ENCODE peak calls at places on chromosomes 3 and 15, in four cellular contexts. K is endothelial cell of umbilical vein, J is GM12878, U is K562. I is an unnamed sample.

GRCh38 chr3:102092617-102093466 is 243.5 kb downstream of the NFKBIZ start:
- DNase-seq in K (peak; percentile 83), J (no peak), U (no peak), I (peak; percentile 67)

GRCh38 chr15:51842265-51842664 is 12.8 kb downstream of the TMOD3 start:
- DNase-seq in K (no peak), J (no peak), U (no peak), I (no peak)

GRCh38 chr15:91385301-91385700 is 285.2 kb downstream of the SV2B start:
- DNase-seq in K (no peak), J (no peak), U (no peak), I (no peak)

GRCh38 chr15:59550961-59551360 is 60.6 kb upstream of the GCNT3 start:
- DNase-seq in K (no peak), J (no peak), U (no peak), I (no peak)

GRCh38 chr15:70328137-70329115 is 230.7 kb upstream of the TLE3 start:
- DNase-seq in K (no peak), J (no peak), U (no peak), I (peak; percentile 48)

GRCh38 chr3:69433938-69434263 is 48.0 kb upstream of the FRMD4B start:
- DNase-seq in K (no peak), J (no peak), U (no peak), I (peak; percentile 23)

GRCh38 chr3:35671483-35671882 is 32.2 kb downstream of the ARPP21 start:
- DNase-seq in K (no peak), J (no peak), U (no peak), I (no peak)

GRCh38 chr3:133447751-133448477 is 48.1 kb downstream of the BFSP2 start:
- DNase-seq in K (no peak), J (no peak), U (no peak), I (no peak)

GRCh38 chr3:124137264-124137663 is 145.3 kb upstream of the ROPN1 start:
- DNase-seq in K (no peak), J (no peak), U (no peak), I (no peak)

GRCh38 chr15:68157074-68157473 is 48.1 kb downstream of the CALML4 start:
- DNase-seq in K (no peak), J (no peak), U (no peak), I (no peak)

GRCh38 chr3:25902586-25902985 is 112.7 kb downstream of the OXSM start:
- DNase-seq in K (no peak), J (no peak), U (no peak), I (no peak)

GRCh38 chr3:137024348-137024747 is 66.6 kb downstream of the IL20RB start:
- DNase-seq in K (no peak), J (no peak), U (no peak), I (no peak)

GRCh38 chr15:76756371-76756770 is 148.8 kb downstream of the SCAPER start:
- DNase-seq in K (no peak), J (no peak), U (no peak), I (peak; percentile 42)

GRCh38 chr3:147412491-147412916 is 3.3 kb downstream of the ZIC1 start:
- DNase-seq in K (no peak), J (no peak), U (no peak), I (no peak)

GRCh38 chr3:59469948-59470723 is 420.3 kb upstream of the CFAP20DC start:
- DNase-seq in K (no peak), J (no peak), U (no peak), I (no peak)

GRCh38 chr3:155079795-155080546 is at the start of gene MME:
- DNase-seq in K (peak; percentile 69), J (no peak), U (peak; percentile 23), I (peak; percentile 73)

GRCh38 chr3:141366285-141367037 is 1.8 kb upstream of the ZBTB38 start:
- DNase-seq in K (peak; percentile 80), J (no peak), U (peak; percentile 70), I (peak; percentile 99)

GRCh38 chr3:62493116-62493801 is 119.9 kb upstream of the FEZF2 start:
- DNase-seq in K (no peak), J (no peak), U (no peak), I (no peak)

GRCh38 chr15:92843819-92844218 is 56.3 kb upstream of the CHD2 start:
- DNase-seq in K (no peak), J (no peak), U (no peak), I (no peak)

GRCh38 chr3:81451140-81451539 is 310.3 kb downstream of the GBE1 start:
- DNase-seq in K (no peak), J (no peak), U (no peak), I (no peak)

GRCh38 chr3:9007213-9007612 is 43.9 kb upstream of the RAD18 start:
- DNase-seq in K (no peak), J (no peak), U (no peak), I (no peak)

GRCh38 chr3:23402728-23403505 is 199.8 kb downstream of the UBE2E2 start:
- DNase-seq in K (no peak), J (no peak), U (no peak), I (no peak)

GRCh38 chr3:111277226-111277625 is 205.6 kb downstream of the NECTIN3 start:
- DNase-seq in K (no peak), J (no peak), U (no peak), I (peak; percentile 74)

GRCh38 chr3:35908366-35909232 is 269.3 kb downstream of the ARPP21 start:
- DNase-seq in K (peak; percentile 84), J (peak; percentile 9), U (peak; percentile 65), I (peak; percentile 70)

GRCh38 chr3:50554553-50554952 is 13.0 kb downstream of the C3orf18 start:
- DNase-seq in K (no peak), J (no peak), U (no peak), I (no peak)

GRCh38 chr3:99713440-99713839 is 75.0 kb downstream of the COL8A1 start:
- DNase-seq in K (no peak), J (no peak), U (no peak), I (no peak)

GRCh38 chr3:152243301-152243711 is 25.4 kb upstream of the MBNL1 start:
- DNase-seq in K (no peak), J (peak; percentile 74), U (peak; percentile 86), I (no peak)

GRCh38 chr3:125045965-125046364 is 9.8 kb downstream of the HEG1 start:
- DNase-seq in K (no peak), J (no peak), U (no peak), I (peak; percentile 87)

GRCh38 chr3:189842681-189843602 is 211.8 kb downstream of the TP63 start:
- DNase-seq in K (no peak), J (no peak), U (no peak), I (no peak)

GRCh38 chr15:74235962-74236361 is at the start of gene CCDC33:
- DNase-seq in K (no peak), J (peak; percentile 27), U (no peak), I (no peak)

GRCh38 chr3:4994144-4994730 is 15.0 kb downstream of the BHLHE40 start:
- DNase-seq in K (no peak), J (no peak), U (peak; percentile 75), I (peak; percentile 81)

GRCh38 chr3:54862526-54862925 is 65.3 kb downstream of the LRTM1 start:
- DNase-seq in K (no peak), J (no peak), U (no peak), I (no peak)

GRCh38 chr3:171606151-171606751 is 146.0 kb upstream of the TNIK start:
- DNase-seq in K (no peak), J (no peak), U (peak; percentile 62), I (peak; percentile 33)

GRCh38 chr3:157427906-157428305 is 8.7 kb upstream of the PTX3 start:
- DNase-seq in K (no peak), J (no peak), U (no peak), I (no peak)

GRCh38 chr3:100971776-100972175 is 21.4 kb downstream of the ABI3BP start:
- DNase-seq in K (no peak), J (no peak), U (no peak), I (no peak)

GRCh38 chr15:38213392-38213791 is 39.2 kb upstream of the SPRED1 start:
- DNase-seq in K (no peak), J (no peak), U (no peak), I (no peak)

GRCh38 chr3:71423151-71423906 is 160.2 kb downstream of the FOXP1 start:
- DNase-seq in K (peak; percentile 58), J (no peak), U (peak; percentile 83), I (no peak)

GRCh38 chr3:105979961-105980360 is 111.1 kb upstream of the CBLB start:
- DNase-seq in K (no peak), J (no peak), U (no peak), I (peak; percentile 59)

GRCh38 chr3:187242900-187243299 is 45.6 kb downstream of the RTP1 start:
- DNase-seq in K (no peak), J (no peak), U (no peak), I (no peak)
- TF ChIP-seq FOS in K (no peak), J (no peak), U (no peak), I (no peak)

DNA sequence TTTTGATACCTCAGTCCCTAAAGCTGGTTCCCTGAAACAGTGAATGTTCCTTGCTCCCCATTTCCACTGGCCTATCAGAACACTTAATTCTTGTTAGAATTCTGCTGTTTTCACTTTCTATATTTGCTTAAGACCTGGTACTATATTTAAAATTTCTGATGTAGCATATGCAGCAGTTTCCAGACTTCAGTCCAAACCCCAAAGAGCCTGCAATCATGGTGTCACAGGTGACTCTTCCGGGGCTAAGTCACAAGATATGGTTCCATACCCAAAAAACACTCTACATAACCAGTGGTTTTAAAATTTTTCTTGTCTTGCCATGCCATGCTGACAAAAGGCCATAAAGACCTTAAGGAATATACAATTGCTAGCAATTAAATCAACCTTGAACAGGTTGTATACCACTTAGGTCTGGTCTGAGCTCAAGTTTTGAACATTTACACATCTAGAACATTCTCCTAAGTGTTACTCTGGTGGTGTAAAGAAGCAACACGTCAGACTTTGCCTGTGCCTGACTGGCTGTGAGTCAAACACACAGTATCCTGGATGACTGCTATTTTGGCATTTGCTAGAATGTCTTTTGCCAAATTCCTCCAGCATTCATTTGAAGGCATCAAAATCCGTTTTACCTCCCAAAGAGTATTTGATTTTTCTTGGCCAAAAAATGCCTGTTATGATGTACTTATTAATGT is 160.0 kb downstream of the FRMD5 start:
- DNase-seq in K (peak; percentile 82), J (no peak), U (no peak), I (peak; percentile 83)
- TF ChIP-seq FOS in K (peak; percentile 56), J (no peak), U (no peak), I (no peak)

GRCh38 chr3:46337911-46338310 is 16.0 kb upstream of the CCR2 start:
- DNase-seq in K (no peak), J (no peak), U (no peak), I (no peak)
- TF ChIP-seq FOS in K (no peak), J (no peak), U (no peak), I (no peak)

GRCh38 chr15:57516327-57517026 is 75.2 kb upstream of the MYZAP start:
- DNase-seq in K (no peak), J (no peak), U (no peak), I (no peak)
- TF ChIP-seq FOS in K (no peak), J (no peak), U (no peak), I (no peak)

DNA sequence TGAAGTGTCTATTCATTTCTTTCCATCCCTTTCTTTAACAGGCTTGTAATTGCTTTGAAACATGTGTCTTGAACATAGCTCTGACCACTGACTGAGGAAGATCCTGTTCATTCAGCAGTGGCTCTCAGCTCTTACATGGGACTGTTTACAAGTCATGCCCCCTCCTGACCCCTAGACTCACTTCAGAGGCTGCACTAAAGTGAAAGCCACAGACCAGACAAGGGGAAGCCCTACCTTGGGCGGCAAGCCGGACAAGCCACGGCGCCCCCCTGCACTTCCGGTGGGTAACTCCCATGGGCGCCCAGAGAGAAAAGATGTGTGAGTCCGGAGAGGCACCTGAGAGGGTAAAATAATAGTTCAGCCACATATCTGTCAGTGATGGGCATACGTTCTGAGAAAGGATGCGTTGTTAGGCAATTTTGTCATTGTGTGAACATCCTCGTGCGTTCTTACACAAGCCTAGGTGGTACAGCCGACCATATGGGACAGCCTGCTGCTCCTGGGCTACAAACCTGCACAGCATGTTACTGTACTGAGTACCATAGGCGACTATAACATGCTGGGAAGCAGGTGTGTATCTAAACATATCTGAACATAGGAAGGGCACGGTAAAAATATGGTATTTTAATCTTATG is 116.2 kb downstream of the CHSY1 start:
- DNase-seq in K (no peak), J (peak; percentile 84), U (no peak), I (no peak)
- TF ChIP-seq FOS in K (no peak), J (no peak), U (no peak), I (no peak)

I was measured in IMR-90.